ENCODE peak calls at places on chromosomes 11 and 22, in four cellular contexts. Z is psoas muscle, S is cardiac fibroblast, R is heart left ventricle. B is an unnamed sample.
A peak's percentile ranks its signal among the peaks of the same experiment; 100 is the strongest.

GRCh38 chr11:1434941-1435340 is 45.2 kb downstream of the BRSK2 start:
- DNase-seq in Z (no peak), S (no peak), R (no peak), B (no peak)

GRCh38 chr22:48630848-48631247 is 1196.8 kb downstream of the BRD1 start:
- DNase-seq in Z (no peak), S (no peak), R (no peak), B (no peak)

GRCh38 chr22:45997077-45997774 is 20.3 kb upstream of the WNT7B start:
- DNase-seq in Z (peak; percentile 96), S (peak; percentile 99), R (peak; percentile 96), B (peak; percentile 89)

GRCh38 chr11:110857885-110858555 is 145.8 kb upstream of the ARHGAP20 start:
- DNase-seq in Z (no peak), S (peak; percentile 67), R (no peak), B (no peak)

GRCh38 chr22:42933783-42934144 is 76.7 kb upstream of the ARFGAP3 start:
- DNase-seq in Z (no peak), S (peak; percentile 96), R (no peak), B (no peak)

GRCh38 chr11:128697645-128698174 is 3.8 kb downstream of the FLI1 start:
- DNase-seq in Z (no peak), S (no peak), R (no peak), B (no peak)

GRCh38 chr11:46386674-46387073 is 4.9 kb downstream of the CHRM4 start:
- DNase-seq in Z (no peak), S (no peak), R (no peak), B (no peak)

GRCh38 chr22:22060200-22061084 is 77.9 kb upstream of the TOP3B start:
- DNase-seq in Z (peak; percentile 76), S (peak; percentile 26), R (peak; percentile 53), B (peak; percentile 61)

GRCh38 chr11:95335989-95336388 is 105.0 kb upstream of the SESN3 start:
- DNase-seq in Z (no peak), S (no peak), R (no peak), B (no peak)

GRCh38 chr11:44285756-44286155 is 24.2 kb downstream of the ALX4 start:
- DNase-seq in Z (no peak), S (no peak), R (no peak), B (no peak)

GRCh38 chr11:134453441-134453840 is 41.4 kb upstream of the B3GAT1 start:
- DNase-seq in Z (no peak), S (no peak), R (no peak), B (no peak)

GRCh38 chr11:74019860-74020259 is 11.0 kb upstream of the UCP3 start:
- DNase-seq in Z (no peak), S (peak; percentile 29), R (no peak), B (no peak)

GRCh38 chr22:36110306-36110791 is 50.2 kb downstream of the APOL3 start:
- DNase-seq in Z (peak; percentile 43), S (peak; percentile 51), R (no peak), B (no peak)

GRCh38 chr11:16897460-16898061 is 116.7 kb downstream of the PLEKHA7 start:
- DNase-seq in Z (no peak), S (no peak), R (no peak), B (no peak)

GRCh38 chr11:76677010-76677771 is 6.6 kb upstream of the LRRC32 start:
- DNase-seq in Z (no peak), S (peak; percentile 16), R (no peak), B (no peak)

GRCh38 chr22:32996702-32997101 is 61.5 kb downstream of the SYN3 start:
- DNase-seq in Z (peak; percentile 90), S (peak; percentile 8), R (peak; percentile 84), B (no peak)

GRCh38 chr11:102539567-102539966 is 9.0 kb upstream of the MMP7 start:
- DNase-seq in Z (no peak), S (no peak), R (no peak), B (no peak)

GRCh38 chr11:102530558-102530957 is at the start of gene MMP7:
- DNase-seq in Z (no peak), S (peak; percentile 15), R (no peak), B (no peak)

GRCh38 chr11:102528618-102529017 is 1.9 kb downstream of the MMP7 start:
- DNase-seq in Z (no peak), S (no peak), R (no peak), B (no peak)

DNA sequence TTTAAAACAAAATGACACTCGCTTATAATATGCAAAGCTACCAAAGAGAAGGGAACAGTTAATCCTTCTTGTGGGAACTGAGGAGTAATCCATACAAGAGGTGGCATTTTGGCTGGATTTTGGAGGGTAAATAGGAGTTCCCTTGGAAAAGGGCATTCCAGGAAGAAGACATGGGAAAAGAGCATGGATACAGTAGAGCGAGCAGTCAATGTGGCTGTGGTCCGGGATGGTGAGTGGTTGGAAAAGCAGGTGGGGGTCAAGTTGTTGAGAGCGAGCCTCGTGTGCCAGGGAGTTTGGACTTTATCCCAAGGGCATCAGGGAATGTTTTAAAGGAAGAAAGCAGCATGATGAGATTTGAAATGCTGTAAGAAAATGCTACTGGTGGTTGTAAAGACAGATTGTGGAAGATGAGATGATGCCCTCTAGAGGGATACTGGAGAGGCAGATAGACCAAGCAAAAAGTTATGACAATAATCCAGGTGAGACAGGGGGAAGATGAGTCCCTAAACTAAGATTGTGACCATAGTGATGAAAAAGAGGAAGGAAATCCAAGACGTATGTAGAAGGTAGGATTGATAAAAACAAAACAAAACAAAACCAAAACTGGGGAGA is 3.8 kb upstream of the MMP7 start:
- DNase-seq in Z (no peak), S (no peak), R (no peak), B (no peak)
- TF ChIP-seq CTCF in Z (no peak), S (peak; percentile 20), R (no peak), B (no peak)

GRCh38 chr11:102451693-102452460 is 688 bp downstream of the TMEM123 start:
- DNase-seq in Z (peak; percentile 82), S (peak; percentile 36), R (peak; percentile 55), B (peak; percentile 87)
- TF ChIP-seq CTCF in Z (no peak), S (no peak), R (no peak), B (no peak)

GRCh38 chr11:100863080-100863581 is 176.0 kb downstream of the ARHGAP42 start:
- DNase-seq in Z (no peak), S (peak; percentile 85), R (peak; percentile 53), B (no peak)
- TF ChIP-seq CTCF in Z (no peak), S (no peak), R (no peak), B (no peak)

GRCh38 chr22:20258584-20259335 is 9.4 kb downstream of the RTN4R start:
- DNase-seq in Z (no peak), S (no peak), R (no peak), B (no peak)
- TF ChIP-seq CTCF in Z (peak; percentile 4), S (peak; percentile 34), R (no peak), B (peak; percentile 10)

GRCh38 chr22:44089717-44090570 is 65.8 kb downstream of the PARVB start:
- DNase-seq in Z (peak; percentile 49), S (no peak), R (peak; percentile 21), B (no peak)

GRCh38 chr22:44090571-44090905 is 66.4 kb downstream of the PARVB start:
- DNase-seq in Z (peak; percentile 41), S (no peak), R (peak; percentile 6), B (no peak)

GRCh38 chr22:44091751-44092150 is 67.6 kb downstream of the PARVB start:
- DNase-seq in Z (peak; percentile 11), S (no peak), R (no peak), B (no peak)

GRCh38 chr22:44092636-44093220 is 68.6 kb downstream of the PARVB start:
- DNase-seq in Z (peak; percentile 33), S (no peak), R (peak; percentile 9), B (no peak)

GRCh38 chr22:44091021-44091721 is 67.1 kb downstream of the PARVB start:
- DNase-seq in Z (peak; percentile 5), S (peak; percentile 12), R (peak; percentile 4), B (no peak)
- TF ChIP-seq CTCF in Z (peak; percentile 15), S (peak; percentile 31), R (no peak), B (no peak)

DNA sequence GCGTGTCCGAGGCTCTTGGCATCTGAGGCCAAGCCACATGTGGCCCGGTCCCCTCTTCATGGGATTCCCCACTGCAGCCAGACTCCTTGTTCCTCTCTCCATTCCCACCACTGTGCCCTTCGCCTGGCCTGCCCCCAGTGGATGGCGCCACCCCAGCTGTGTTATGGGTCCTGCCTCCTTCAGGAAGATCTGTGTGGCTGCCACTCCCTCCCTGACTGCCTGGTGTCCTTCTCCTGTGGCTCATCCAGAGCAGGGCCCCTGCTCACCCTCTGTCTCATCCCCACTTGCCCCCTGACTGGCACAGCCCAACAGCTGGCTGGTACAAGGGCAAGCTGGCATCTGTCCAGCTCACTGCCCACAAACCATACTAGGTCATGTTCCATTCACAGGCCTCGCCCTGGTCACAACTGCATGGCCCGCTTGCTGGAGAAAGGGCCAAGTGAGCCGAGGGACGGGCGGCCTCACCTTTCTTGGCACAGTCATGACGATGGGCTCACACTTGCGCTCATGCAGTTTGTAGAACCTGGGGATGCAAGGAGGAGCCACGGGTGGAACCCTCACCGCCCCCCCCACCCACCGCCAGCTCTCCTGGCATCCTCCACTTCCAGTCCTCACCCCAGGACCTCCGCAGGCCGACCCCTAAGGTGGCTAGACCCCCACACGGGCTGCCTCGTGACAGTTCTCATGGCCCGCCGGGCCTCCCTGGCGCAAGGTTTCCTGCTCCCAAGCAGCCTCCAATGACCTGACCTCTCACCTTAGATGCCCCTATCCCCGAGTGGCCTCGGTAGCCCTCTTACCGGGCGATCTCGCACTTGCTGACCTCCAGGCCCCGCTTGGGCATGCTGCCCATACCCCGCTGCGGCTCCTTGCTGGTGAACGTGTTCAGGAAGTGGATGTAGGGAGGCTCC is 2.1 kb upstream of the PTPRCAP start:
- DNase-seq in Z (peak; percentile 68), S (peak; percentile 26), R (peak; percentile 48), B (no peak)
- TF ChIP-seq CTCF in Z (no peak), S (peak; percentile 8), R (no peak), B (no peak)

DNA sequence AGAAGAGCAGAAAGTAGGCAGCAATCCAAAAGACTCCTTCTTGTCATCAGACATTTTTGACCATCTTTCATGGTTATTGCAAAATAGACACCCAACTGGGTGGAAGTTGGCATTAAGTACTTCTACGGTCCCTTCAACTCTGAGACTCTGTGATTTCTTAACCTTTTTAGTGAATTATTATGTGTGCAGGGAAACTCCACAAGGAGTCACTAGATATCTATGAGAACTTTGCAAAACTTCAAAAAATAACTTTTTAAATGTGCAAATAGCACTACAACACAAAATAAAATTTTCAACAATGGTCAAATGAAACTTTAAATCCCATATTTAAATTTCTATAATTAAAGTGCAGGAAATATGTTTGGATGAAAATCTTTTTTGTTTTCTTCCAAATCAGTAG is 88.7 kb downstream of the SLC17A6 start:
- DNase-seq in Z (no peak), S (no peak), R (no peak), B (no peak)
- TF ChIP-seq CTCF in Z (no peak), S (no peak), R (no peak), B (no peak)

DNA sequence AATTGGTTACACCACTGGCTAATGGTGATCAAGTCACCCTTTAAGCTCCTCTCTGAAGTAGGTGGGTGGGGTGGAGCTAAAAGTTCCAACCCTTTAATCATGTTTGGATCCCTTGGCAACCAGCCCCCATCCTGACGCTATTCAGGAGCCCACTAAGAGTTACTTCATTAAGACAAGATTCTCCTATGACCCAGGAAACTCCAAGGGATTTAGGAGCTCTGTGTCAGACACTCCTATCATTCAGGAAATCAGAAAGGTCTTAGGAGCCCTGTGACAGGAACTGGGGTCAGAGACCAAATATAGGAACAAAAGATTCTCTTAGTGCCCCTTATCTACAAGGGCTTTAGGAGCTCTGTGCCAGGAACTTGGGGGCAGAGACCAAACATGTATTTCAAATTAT is 141.3 kb downstream of the ATG16L2 start:
- DNase-seq in Z (no peak), S (no peak), R (no peak), B (no peak)
- TF ChIP-seq CTCF in Z (no peak), S (no peak), R (no peak), B (no peak)

GRCh38 chr11:131463609-131464008 is 93.2 kb downstream of the NTM start:
- DNase-seq in Z (no peak), S (no peak), R (no peak), B (no peak)
- TF ChIP-seq CTCF in Z (no peak), S (no peak), R (no peak), B (no peak)

B was measured in mucosa of descending colon.